ENCODE peak calls at places on chromosomes 4 and X, in nine cellular contexts. H is central memory CD8-positive, alpha-beta T cell; Y is A549; O is sciatic nerve; W is AG08395; A is progenitor cell of endocrine pancreas; R is SW480; G is RPMI7951; V is mucosa of descending colon. Q is an unnamed sample.

GRCh38 chrX:82038793-82039192 is 836.9 kb downstream of the SH3BGRL start:
- DNase-seq in V (no peak), W (no peak), G (no peak), O (no peak), R (no peak), A (no peak), Y (no peak), H (no peak), Q (no peak)

GRCh38 chrX:103398321-103398937 is 22.1 kb downstream of the BEX3 start:
- DNase-seq in R (peak), V (no peak), G (peak), O (no peak), H (no peak), A (no peak), W (peak), Y (peak), Q (no peak)

GRCh38 chr4:165514739-165515138 is 135.9 kb downstream of the CPE start:
- DNase-seq in H (no peak), O (no peak), V (no peak), Y (no peak), G (no peak), R (no peak), W (no peak), A (no peak), Q (no peak)

GRCh38 chrX:3697701-3698279 is 15.7 kb downstream of the PRKX start:
- DNase-seq in Y (no peak), G (peak), V (peak), H (no peak), O (peak), R (no peak), W (no peak), A (no peak), Q (no peak)

GRCh38 chrX:68693481-68694410 is 46.3 kb downstream of the STARD8 start:
- DNase-seq in Y (no peak), V (peak), O (peak), W (peak), G (peak), H (no peak), R (no peak), A (peak), Q (no peak)

GRCh38 chr4:58209576-58209975 is 1099.4 kb upstream of the IGFBP7 start:
- DNase-seq in G (no peak), H (no peak), O (no peak), V (no peak), A (no peak), Y (no peak), W (no peak), R (no peak), Q (no peak)

GRCh38 chrX:2351999-2352995 is 148.5 kb downstream of the DHRSX start:
- DNase-seq in A (no peak), R (no peak), V (no peak), W (peak), Y (peak), O (no peak), G (peak), H (no peak), Q (no peak)

GRCh38 chrX:149371984-149372383 is 133.1 kb downstream of the IDS start:
- DNase-seq in O (no peak), Y (no peak), A (no peak), H (no peak), W (peak), G (peak), V (no peak), R (no peak), Q (no peak)

GRCh38 chr4:128979934-128980333 is 113.4 kb downstream of the SCLT1 start:
- DNase-seq in Y (peak), R (no peak), G (peak), A (no peak), W (peak), H (no peak), V (no peak), O (no peak), Q (no peak)

GRCh38 chr4:1195894-1196401 is 23.6 kb upstream of the SPON2 start:
- DNase-seq in V (peak), G (no peak), H (peak), A (no peak), O (no peak), R (no peak), Y (no peak), W (no peak), Q (peak)

GRCh38 chr4:169963998-169964397 is 62.2 kb downstream of the MFAP3L start:
- DNase-seq in R (no peak), Y (no peak), A (no peak), W (no peak), H (no peak), V (no peak), O (no peak), G (no peak), Q (no peak)

GRCh38 chr4:39045791-39046221 is 13.6 kb upstream of the TMEM156 start:
- DNase-seq in Y (no peak), H (no peak), V (no peak), R (peak), A (no peak), W (no peak), O (no peak), G (peak), Q (no peak)

GRCh38 chr4:188127157-188127874 is 11.9 kb upstream of the TRIML1 start:
- DNase-seq in H (no peak), R (peak), A (no peak), G (peak), V (no peak), W (peak), Y (peak), O (no peak), Q (no peak)

Q was measured in activated T-helper 1 cell treated with anti-CD3 and anti-CD28 coated beads, Interleukin-2, amount 50 U/mL, for 16 hours.